ENCODE peak calls at places on chromosomes 12 and 14, in eight cellular contexts. N, U, V, O, S, J, H and Y are unnamed samples.

GRCh38 chr12:15274561-15274967 is 47.7 kb upstream of the PTPRO start:
- DNase-seq in N (no peak), U (no peak), V (no peak), O (no peak), S (peak), J (peak), H (peak), Y (no peak)

GRCh38 chr14:63478024-63478423 is 65.2 kb downstream of the PPP2R5E start:
- DNase-seq in N (no peak), U (no peak), V (no peak), O (no peak), S (no peak), J (no peak), H (no peak), Y (no peak)

GRCh38 chr12:47770086-47770726 is 2.8 kb upstream of the SLC48A1 start:
- DNase-seq in N (no peak), U (no peak), V (no peak), O (peak), S (no peak), J (no peak), H (no peak), Y (no peak)

GRCh38 chr14:74595006-74595735 is 16.9 kb downstream of the LTBP2 start:
- DNase-seq in N (no peak), U (peak), V (no peak), O (no peak), S (peak), J (peak), H (no peak), Y (no peak)

GRCh38 chr12:128959931-128960330 is 106.7 kb downstream of the GLT1D1 start:
- DNase-seq in N (no peak), U (no peak), V (no peak), O (no peak), S (no peak), J (no peak), H (no peak), Y (no peak)

GRCh38 chr12:29024117-29024516 is 125.0 kb upstream of the FAR2 start:
- DNase-seq in N (no peak), U (no peak), V (peak), O (no peak), S (peak), J (no peak), H (no peak), Y (no peak)

GRCh38 chr12:55824726-55825125 is 4.7 kb downstream of the DNAJC14 start:
- DNase-seq in N (no peak), U (no peak), V (no peak), O (no peak), S (no peak), J (no peak), H (no peak), Y (no peak)

GRCh38 chr12:72057330-72057911 is 118.8 kb downstream of the TPH2 start:
- DNase-seq in N (no peak), U (no peak), V (no peak), O (no peak), S (no peak), J (no peak), H (no peak), Y (no peak)

GRCh38 chr14:36229262-36229661 is 52.7 kb upstream of the PTCSC3 start:
- DNase-seq in N (no peak), U (no peak), V (peak), O (no peak), S (no peak), J (no peak), H (no peak), Y (no peak)

GRCh38 chr12:68334136-68334535 is 2.0 kb upstream of the MDM1 start:
- DNase-seq in N (no peak), U (no peak), V (peak), O (no peak), S (peak), J (peak), H (no peak), Y (no peak)

GRCh38 chr14:72565200-72565599 is 328.7 kb downstream of the DPF3 start:
- DNase-seq in N (no peak), U (no peak), V (no peak), O (no peak), S (no peak), J (no peak), H (no peak), Y (no peak)

GRCh38 chr12:67593041-67593870 is 55.3 kb upstream of the DYRK2 start:
- DNase-seq in N (no peak), U (no peak), V (peak), O (no peak), S (no peak), J (peak), H (peak), Y (peak)

GRCh38 chr14:94649543-94650443 is 37.6 kb downstream of the SERPINA3 start:
- DNase-seq in N (no peak), U (no peak), V (no peak), O (no peak), S (no peak), J (no peak), H (no peak), Y (no peak)

GRCh38 chr14:23464700-23465099 is 4.8 kb upstream of the NGDN start:
- DNase-seq in N (no peak), U (no peak), V (no peak), O (no peak), S (no peak), J (no peak), H (no peak), Y (no peak)

GRCh38 chr12:70271025-70271424 is 27.8 kb downstream of the CNOT2 start:
- DNase-seq in N (no peak), U (no peak), V (no peak), O (no peak), S (no peak), J (no peak), H (no peak), Y (no peak)

GRCh38 chr14:34227834-34228662 is 234.0 kb downstream of the SPTSSA start:
- DNase-seq in N (peak), U (peak), V (peak), O (peak), S (peak), J (peak), H (peak), Y (peak)

GRCh38 chr12:118109088-118109487 is 5.3 kb upstream of the VSIG10 start:
- DNase-seq in N (no peak), U (no peak), V (no peak), O (no peak), S (no peak), J (no peak), H (no peak), Y (no peak)

GRCh38 chr14:34081126-34081575 is 130.3 kb upstream of the EGLN3 start:
- DNase-seq in N (no peak), U (no peak), V (no peak), O (no peak), S (no peak), J (no peak), H (no peak), Y (no peak)

GRCh38 chr12:66144796-66145754 is 14.5 kb upstream of the LLPH start:
- DNase-seq in N (no peak), U (no peak), V (peak), O (peak), S (peak), J (peak), H (peak), Y (no peak)

GRCh38 chr12:115606040-115606439 is 671.5 kb downstream of the MED13L start:
- DNase-seq in N (no peak), U (peak), V (no peak), O (no peak), S (no peak), J (no peak), H (no peak), Y (no peak)

GRCh38 chr12:111428728-111429175 is 23.0 kb downstream of the SH2B3 start:
- DNase-seq in N (no peak), U (peak), V (no peak), O (no peak), S (no peak), J (peak), H (no peak), Y (no peak)

GRCh38 chr12:106495354-106495965 is 87.3 kb upstream of the RFX4 start:
- DNase-seq in N (no peak), U (no peak), V (no peak), O (no peak), S (no peak), J (no peak), H (no peak), Y (no peak)

GRCh38 chr12:80230068-80230467 is 130.7 kb downstream of the OTOGL start:
- DNase-seq in N (no peak), U (no peak), V (peak), O (no peak), S (no peak), J (no peak), H (no peak), Y (no peak)

GRCh38 chr12:46725332-46725731 is 100.5 kb downstream of the SLC38A4 start:
- DNase-seq in N (no peak), U (no peak), V (no peak), O (no peak), S (no peak), J (no peak), H (no peak), Y (no peak)

GRCh38 chr12:91397866-91398532 is 215.4 kb upstream of the DCN start:
- DNase-seq in N (no peak), U (no peak), V (no peak), O (no peak), S (no peak), J (no peak), H (no peak), Y (no peak)

GRCh38 chr12:91395628-91396027 is 213.0 kb upstream of the DCN start:
- DNase-seq in N (no peak), U (no peak), V (no peak), O (no peak), S (no peak), J (no peak), H (no peak), Y (no peak)

GRCh38 chr12:91400249-91400648 is 217.6 kb upstream of the DCN start:
- DNase-seq in N (no peak), U (no peak), V (no peak), O (no peak), S (no peak), J (no peak), H (no peak), Y (no peak)

GRCh38 chr12:91394903-91395302 is 212.3 kb upstream of the DCN start:
- DNase-seq in N (no peak), U (no peak), V (no peak), O (no peak), S (no peak), J (no peak), H (no peak), Y (no peak)

DNA sequence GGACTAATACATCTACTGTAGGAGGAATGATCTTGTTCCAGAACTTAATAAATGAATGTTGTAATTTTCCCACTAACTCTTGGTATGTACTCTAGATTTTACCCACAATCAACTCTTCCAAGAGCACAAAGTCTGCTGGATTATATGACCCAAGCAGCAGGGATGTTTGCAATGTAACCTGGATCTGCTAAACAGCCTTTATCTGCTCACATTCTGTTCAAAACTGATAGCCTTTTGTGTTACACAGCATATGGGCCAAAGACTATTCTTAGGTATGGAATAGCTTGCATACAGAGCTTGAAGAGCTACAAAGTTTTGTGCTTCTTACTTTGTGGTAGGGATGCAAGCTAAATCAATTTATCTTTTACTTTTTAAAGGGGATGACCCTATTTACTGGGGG is 213.7 kb upstream of the DCN start:
- DNase-seq in N (no peak), U (no peak), V (no peak), O (no peak), S (no peak), J (no peak), H (no peak), Y (no peak)
- TF ChIP-seq POLR2AphosphoS5 in N (no peak), U (no peak), V (no peak), O (no peak), S (no peak), J (no peak), H (no peak), Y (no peak)

DNA sequence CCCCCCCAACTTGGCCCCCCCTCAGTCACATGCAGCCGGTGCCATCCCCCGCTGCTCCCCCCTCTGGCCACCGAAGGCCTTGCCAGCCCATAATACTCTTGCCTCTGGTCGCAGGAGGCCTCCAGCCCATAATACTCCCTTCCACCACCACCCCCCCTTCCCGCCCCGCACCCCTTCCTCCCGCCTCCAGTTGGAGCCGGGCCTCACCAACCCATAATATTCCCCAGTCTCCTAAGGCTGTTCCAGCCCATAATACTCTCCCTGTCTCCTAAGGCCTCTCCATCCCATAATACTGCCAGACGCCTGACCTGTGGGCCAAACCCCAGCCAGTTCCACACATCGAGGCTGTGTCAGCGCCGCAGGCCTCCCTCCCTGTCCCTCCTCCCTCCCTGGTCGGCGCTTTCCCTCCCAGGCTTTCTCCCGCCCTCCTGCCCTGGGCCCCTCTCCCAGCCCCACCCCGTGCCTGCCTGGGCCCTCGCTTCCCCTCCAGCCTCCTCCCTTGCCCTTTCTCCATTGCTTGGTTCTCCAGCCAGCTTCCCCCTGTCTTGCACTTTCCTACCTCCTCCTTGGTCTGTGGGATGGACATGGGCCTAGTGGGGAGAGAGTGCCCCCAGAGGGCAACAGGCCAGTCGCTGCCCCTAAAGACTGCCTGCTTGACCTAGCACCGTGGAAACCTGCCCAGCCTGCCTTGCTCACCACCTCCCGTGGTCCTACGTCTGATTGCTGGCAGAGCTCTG is 6.8 kb upstream of the CHD4 start:
- DNase-seq in N (peak), U (peak), V (peak), O (peak), S (peak), J (peak), H (peak), Y (peak)
- TF ChIP-seq POLR2AphosphoS5 in N (no peak), U (peak), V (peak), O (peak), S (no peak), J (peak), H (peak), Y (peak)

GRCh38 chr12:74980510-74980909 is 229.1 kb downstream of the KCNC2 start:
- DNase-seq in N (no peak), U (no peak), V (no peak), O (no peak), S (no peak), J (no peak), H (no peak), Y (no peak)
- TF ChIP-seq POLR2AphosphoS5 in N (no peak), U (no peak), V (no peak), O (no peak), S (no peak), J (no peak), H (no peak), Y (no peak)

GRCh38 chr12:82730832-82731497 is 44.3 kb downstream of the TMTC2 start:
- DNase-seq in N (no peak), U (no peak), V (no peak), O (no peak), S (peak), J (no peak), H (no peak), Y (no peak)
- TF ChIP-seq POLR2AphosphoS5 in N (no peak), U (no peak), V (no peak), O (no peak), S (no peak), J (no peak), H (peak), Y (no peak)

GRCh38 chr12:1429980-1430379 is 164.4 kb downstream of the FBXL14 start:
- DNase-seq in N (no peak), U (no peak), V (no peak), O (peak), S (no peak), J (no peak), H (no peak), Y (no peak)
- TF ChIP-seq POLR2AphosphoS5 in N (no peak), U (no peak), V (no peak), O (no peak), S (no peak), J (no peak), H (peak), Y (no peak)